ENCODE peak calls at places on chromosomes 12 and 14, in four cellular contexts. X, M, S and P are unnamed samples.

GRCh38 chr14:95979339-95980042 is 59.7 kb upstream of the C14orf132 start:
- DNase-seq in X (no peak), M (peak), S (peak), P (no peak)

GRCh38 chr12:84619053-84619452 is 293.5 kb downstream of the SLC6A15 start:
- DNase-seq in X (no peak), M (no peak), S (no peak), P (no peak)

GRCh38 chr12:12017798-12018197 is 52.9 kb upstream of the BCL2L14 start:
- DNase-seq in X (no peak), M (peak), S (peak), P (no peak)

GRCh38 chr14:73295198-73295796 is 58.0 kb downstream of the PAPLN start:
- DNase-seq in X (peak), M (peak), S (peak), P (peak)

GRCh38 chr12:55652352-55652751 is 15.7 kb downstream of the OR10P1 start:
- DNase-seq in X (no peak), M (no peak), S (no peak), P (no peak)

GRCh38 chr12:47397664-47398281 is 308.1 kb downstream of the RPAP3 start:
- DNase-seq in X (peak), M (peak), S (peak), P (peak)

GRCh38 chr12:31369712-31370521 is 44.0 kb upstream of the SINHCAF start:
- DNase-seq in X (no peak), M (no peak), S (peak), P (no peak)

GRCh38 chr14:90546767-90547166 is 149.9 kb downstream of the CALM1 start:
- DNase-seq in X (no peak), M (no peak), S (no peak), P (no peak)

GRCh38 chr12:12939888-12940287 is 12.1 kb downstream of the GPRC5D start:
- DNase-seq in X (no peak), M (no peak), S (no peak), P (no peak)

GRCh38 chr12:25767613-25768012 is 190.9 kb upstream of the RASSF8 start:
- DNase-seq in X (peak), M (no peak), S (no peak), P (no peak)

GRCh38 chr12:49538740-49539403 is at the start of gene KCNH3:
- DNase-seq in X (peak), M (peak), S (peak), P (peak)

GRCh38 chr12:6951551-6952120 is 480 bp downstream of the PTPN6 start:
- DNase-seq in X (no peak), M (peak), S (no peak), P (no peak)

GRCh38 chr12:105523164-105524057 is 192.9 kb downstream of the C12orf75 start:
- DNase-seq in X (no peak), M (no peak), S (peak), P (no peak)

GRCh38 chr12:1122803-1123202 is 131.8 kb downstream of the ERC1 start:
- DNase-seq in X (no peak), M (no peak), S (no peak), P (no peak)

GRCh38 chr14:77303417-77304156 is 17.1 kb downstream of the POMT2 start:
- DNase-seq in X (peak), M (no peak), S (no peak), P (no peak)

GRCh38 chr12:97552410-97553050 is 89.9 kb downstream of the RMST start:
- DNase-seq in X (peak), M (no peak), S (peak), P (no peak)

GRCh38 chr14:59358105-59358504 is 107.1 kb downstream of the GPR135 start:
- DNase-seq in X (peak), M (peak), S (peak), P (no peak)

GRCh38 chr12:25054783-25055144 is 105.9 kb upstream of the BCAT1 start:
- DNase-seq in X (peak), M (peak), S (no peak), P (no peak)

GRCh38 chr14:70709726-70710382 is 68.1 kb downstream of the TTC9 start:
- DNase-seq in X (peak), M (no peak), S (peak), P (no peak)

GRCh38 chr12:43835656-43836454 is at the start of gene TMEM117:
- DNase-seq in X (peak), M (peak), S (peak), P (peak)

GRCh38 chr14:99764222-99764706 is 28.9 kb upstream of the EML1 start:
- DNase-seq in X (no peak), M (no peak), S (no peak), P (no peak)

GRCh38 chr12:26608706-26609105 is 224.3 kb downstream of the ITPR2 start:
- DNase-seq in X (no peak), M (no peak), S (no peak), P (no peak)

GRCh38 chr14:74456684-74457083 is 30.7 kb upstream of the SYNDIG1L start:
- DNase-seq in X (no peak), M (no peak), S (no peak), P (no peak)

GRCh38 chr14:22303589-22304195 is 285.3 kb downstream of the DAD1 start:
- DNase-seq in X (no peak), M (peak), S (peak), P (no peak)

GRCh38 chr14:68512088-68512487 is 280.8 kb downstream of the ZFP36L1 start:
- DNase-seq in X (no peak), M (no peak), S (no peak), P (no peak)

GRCh38 chr12:46983959-46984833 is 95.2 kb upstream of the PCED1B start:
- DNase-seq in X (peak), M (peak), S (peak), P (peak)

GRCh38 chr12:12608557-12608957 is 3.1 kb upstream of the CREBL2 start:
- DNase-seq in X (peak), M (no peak), S (no peak), P (no peak)

GRCh38 chr14:90368946-90369721 is 27.7 kb upstream of the CALM1 start:
- DNase-seq in X (peak), M (peak), S (no peak), P (no peak)

GRCh38 chr14:96126339-96126770 is 78.3 kb upstream of the BDKRB2 start:
- DNase-seq in X (no peak), M (no peak), S (no peak), P (no peak)

GRCh38 chr14:51738754-51739153 is 87.0 kb downstream of the FRMD6 start:
- DNase-seq in X (no peak), M (peak), S (peak), P (peak)

GRCh38 chr12:18906354-18906753 is 168.4 kb downstream of the CAPZA3 start:
- DNase-seq in X (no peak), M (no peak), S (no peak), P (no peak)

GRCh38 chr12:25701290-25701689 is 148.2 kb upstream of the LMNTD1 start:
- DNase-seq in X (peak), M (no peak), S (no peak), P (no peak)

GRCh38 chr12:19654630-19655384 is 215.5 kb downstream of the AEBP2 start:
- DNase-seq in X (no peak), M (peak), S (no peak), P (no peak)

GRCh38 chr12:72901685-72902084 is 629.5 kb downstream of the TRHDE start:
- DNase-seq in X (no peak), M (no peak), S (no peak), P (peak)

GRCh38 chr14:80698974-80699373 is 242.6 kb downstream of the CEP128 start:
- DNase-seq in X (no peak), M (no peak), S (no peak), P (no peak)

GRCh38 chr12:1927751-1928351 is 9.4 kb upstream of the CACNA2D4 start:
- DNase-seq in X (no peak), M (peak), S (no peak), P (no peak)

GRCh38 chr12:52804029-52804428 is 8.1 kb upstream of the KRT3 start:
- DNase-seq in X (no peak), M (no peak), S (no peak), P (no peak)

GRCh38 chr12:109461846-109462766 is 15.0 kb downstream of the KCTD10 start:
- DNase-seq in X (peak), M (no peak), S (no peak), P (no peak)

GRCh38 chr14:104694475-104694950 is 5.1 kb downstream of the INF2 start:
- DNase-seq in X (no peak), M (no peak), S (no peak), P (no peak)
- H3K27ac ChIP-seq in X (peak), M (no peak), S (peak), P (no peak)

GRCh38 chr12:16854465-16854864 is 248.5 kb upstream of the LMO3 start:
- DNase-seq in X (no peak), M (no peak), S (no peak), P (no peak)
- H2AFZ ChIP-seq in X (no peak), M (no peak), S (no peak), P (no peak)

GRCh38 chr12:65524666-65525065 is 246.2 kb downstream of the MSRB3 start:
- DNase-seq in X (peak), M (no peak), S (no peak), P (no peak)
- H3K27ac ChIP-seq in X (peak), M (no peak), S (no peak), P (no peak)

DNA sequence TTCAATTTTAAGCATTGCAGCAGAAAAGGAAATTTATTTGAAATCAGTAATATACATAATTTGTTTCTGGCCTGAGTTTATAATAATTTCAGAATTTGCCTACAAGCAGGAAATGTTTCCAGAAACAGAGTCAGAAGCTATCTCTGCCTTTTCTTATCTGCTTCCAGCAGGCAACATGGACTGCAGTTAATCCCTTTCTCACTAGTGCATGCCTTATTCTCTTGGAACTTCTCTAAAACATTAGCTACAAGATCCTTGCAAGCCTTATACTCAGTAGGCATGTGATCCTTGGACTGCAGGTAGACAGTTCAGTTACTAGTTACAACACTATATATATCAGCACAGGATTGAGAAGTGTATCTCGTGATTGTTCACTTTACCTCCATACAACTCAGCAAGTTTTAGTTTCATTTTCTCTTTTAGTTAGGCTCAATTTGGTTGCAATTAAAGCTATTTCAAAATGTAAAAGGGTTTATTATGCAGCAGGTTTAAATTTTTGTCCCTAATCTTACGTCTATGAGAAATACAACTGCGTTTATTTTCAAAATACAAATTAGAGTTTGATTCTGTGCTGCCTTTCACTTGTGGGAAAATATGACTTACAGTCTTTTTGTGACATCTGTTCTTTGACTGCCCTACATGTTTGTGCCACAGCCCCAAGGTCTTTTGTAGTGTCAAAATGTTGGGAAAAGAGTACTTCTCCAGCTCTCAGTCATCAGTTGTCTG is 709.1 kb upstream of the FOXG1 start:
- DNase-seq in X (no peak), M (no peak), S (no peak), P (peak)
- H2AFZ ChIP-seq in X (no peak), M (no peak), S (no peak), P (peak)